ENCODE peak calls at places on chromosomes 16 and 17, in eight cellular contexts. D is IMR-90; B is CD8-positive, alpha-beta T cell; C is H1; Q is fibroblast of villous mesenchyme; N is H9; O is B cell; R is GM12865. W is an unnamed sample.
A peak's percentile ranks its signal among the peaks of the same experiment; 100 is the strongest.

GRCh38 chr17:10036511-10037061 is 131.5 kb upstream of the RCVRN start:
- DNase-seq in Q (no peak), B (no peak), D (no peak), R (no peak), N (no peak), O (no peak), C (no peak), W (no peak)

GRCh38 chr17:27407916-27408846 is 48.1 kb upstream of the KSR1 start:
- DNase-seq in B (no peak), C (no peak), R (no peak), O (no peak), Q (peak; percentile 60), D (peak; percentile 51), N (no peak), W (no peak)

GRCh38 chr17:46979023-46979870 is at the start of gene RPRML:
- DNase-seq in N (peak; percentile 77), B (no peak), C (peak; percentile 77), O (peak; percentile 62), R (no peak), Q (peak; percentile 10), D (no peak), W (peak; percentile 67)

GRCh38 chr17:42803074-42803883 is 4.6 kb downstream of the CNTD1 start:
- DNase-seq in D (peak; percentile 35), R (no peak), B (no peak), C (no peak), Q (peak; percentile 73), N (no peak), O (no peak), W (no peak)

GRCh38 chr17:43831633-43832032 is 1.3 kb downstream of the MPP3 start:
- DNase-seq in N (no peak), O (no peak), D (no peak), Q (no peak), C (no peak), B (no peak), R (no peak), W (no peak)

GRCh38 chr17:82324566-82325285 is 7.3 kb upstream of the CD7 start:
- DNase-seq in C (no peak), R (no peak), D (no peak), B (no peak), Q (no peak), N (no peak), O (no peak), W (no peak)

GRCh38 chr16:72937916-72938315 is 110.0 kb downstream of the ZFHX3 start:
- DNase-seq in C (no peak), O (no peak), Q (no peak), D (no peak), R (no peak), N (no peak), B (no peak), W (no peak)

GRCh38 chr17:9957244-9957643 is 52.2 kb upstream of the RCVRN start:
- DNase-seq in N (no peak), B (no peak), C (no peak), Q (no peak), R (no peak), D (no peak), O (no peak), W (no peak)

GRCh38 chr16:35302859-35303258 is 1843.4 kb downstream of the TP53TG3F start:
- DNase-seq in Q (no peak), C (no peak), O (no peak), D (no peak), R (no peak), N (no peak), B (no peak), W (no peak)

GRCh38 chr16:51374346-51374745 is 223.3 kb upstream of the SALL1 start:
- DNase-seq in B (no peak), N (no peak), C (no peak), O (no peak), R (no peak), Q (peak; percentile 67), D (peak; percentile 81), W (no peak)

GRCh38 chr17:17175340-17175739 is 30.8 kb downstream of the PLD6 start:
- DNase-seq in B (no peak), N (no peak), C (no peak), Q (no peak), D (no peak), O (no peak), R (no peak), W (no peak)

GRCh38 chr17:10871914-10872313 is 34.0 kb upstream of the PIRT start:
- DNase-seq in B (no peak), R (no peak), Q (no peak), C (no peak), O (no peak), N (no peak), D (no peak), W (no peak)

GRCh38 chr16:4005281-4005680 is 111.0 kb downstream of the ADCY9 start:
- DNase-seq in B (no peak), D (no peak), Q (no peak), C (no peak), N (no peak), O (no peak), R (no peak), W (no peak)

GRCh38 chr17:51439395-51440229 is 179.3 kb downstream of the UTP18 start:
- DNase-seq in C (no peak), O (no peak), D (no peak), Q (no peak), B (no peak), N (no peak), R (no peak), W (no peak)

GRCh38 chr17:80122926-80123505 is 21.6 kb downstream of the GAA start:
- DNase-seq in D (no peak), N (peak; percentile 35), Q (no peak), B (no peak), R (no peak), O (no peak), C (no peak), W (no peak)

GRCh38 chr16:74730049-74730683 is 29.5 kb upstream of the MLKL start:
- DNase-seq in N (no peak), Q (no peak), D (no peak), O (no peak), B (no peak), R (no peak), C (no peak), W (no peak)

GRCh38 chr17:16652847-16653366 is 743 bp downstream of the ZNF624 start:
- DNase-seq in B (no peak), O (peak; percentile 8), C (no peak), D (no peak), Q (peak; percentile 7), R (no peak), N (no peak), W (no peak)

GRCh38 chr17:34519286-34519685 is 60.1 kb upstream of the TMEM132E start:
- DNase-seq in B (no peak), D (no peak), O (peak; percentile 11), N (peak; percentile 85), Q (no peak), C (peak; percentile 85), R (peak; percentile 40), W (peak; percentile 45)

GRCh38 chr16:1989826-1990335 is at the start of gene SYNGR3:
- DNase-seq in N (no peak), D (no peak), C (peak; percentile 72), R (no peak), O (peak; percentile 61), Q (no peak), B (no peak), W (peak; percentile 66)

GRCh38 chr17:83195330-83196087 is 116.1 kb downstream of the METRNL start:
- DNase-seq in N (no peak), B (no peak), Q (no peak), C (no peak), O (no peak), R (no peak), D (no peak), W (no peak)

GRCh38 chr16:17858061-17858460 is 387.3 kb upstream of the XYLT1 start:
- DNase-seq in B (no peak), C (no peak), O (no peak), R (no peak), Q (no peak), N (no peak), D (no peak), W (no peak)

GRCh38 chr17:83131268-83132011 is 52.0 kb downstream of the METRNL start:
- DNase-seq in D (no peak), B (no peak), Q (no peak), C (no peak), R (no peak), N (peak; percentile 23), O (no peak), W (no peak)

GRCh38 chr17:73952498-73953205 is 250.8 kb upstream of the RPL38 start:
- DNase-seq in R (peak; percentile 2), O (peak; percentile 38), C (peak; percentile 73), N (peak; percentile 69), D (no peak), B (peak; percentile 16), Q (peak; percentile 3), W (peak; percentile 70)
- TF ChIP-seq CTCF in R (peak; percentile 20), O (peak; percentile 22), C (peak; percentile 57), N (peak; percentile 68), D (no peak), B (peak; percentile 15), Q (peak; percentile 35), W (peak; percentile 22)

DNA sequence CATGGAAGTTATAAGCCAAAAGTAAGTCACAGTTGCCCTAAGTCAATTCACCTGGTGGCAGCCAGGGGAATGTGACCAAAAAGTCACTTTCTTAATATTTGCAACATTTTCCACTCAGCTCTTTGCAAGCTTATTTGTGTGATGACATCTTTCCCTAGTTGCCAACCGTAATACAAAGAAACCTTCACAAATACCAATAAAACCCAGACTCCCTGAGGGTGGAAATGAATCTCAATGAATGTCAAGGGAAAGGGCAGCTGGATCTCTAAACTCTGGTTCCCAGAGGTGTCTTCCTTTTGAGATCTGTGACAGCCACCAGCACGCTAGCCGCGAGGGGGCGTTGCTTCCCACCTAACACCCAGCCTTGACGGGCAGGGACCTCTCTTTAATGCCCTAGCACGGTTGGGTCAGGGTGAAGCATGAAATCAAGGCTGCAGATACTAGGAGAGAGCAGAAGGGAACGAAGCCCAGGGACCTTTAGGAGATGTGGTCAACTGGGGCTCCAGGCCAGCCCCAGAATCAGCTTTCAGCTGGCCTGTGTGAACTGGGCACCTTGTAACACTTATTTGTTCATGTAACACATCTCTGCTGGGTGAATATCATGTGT is 82.2 kb downstream of the CMC2 start:
- DNase-seq in N (peak; percentile 87), Q (peak; percentile 66), D (peak; percentile 43), O (peak; percentile 21), C (peak; percentile 88), R (peak; percentile 22), B (peak; percentile 28), W (peak; percentile 75)
- TF ChIP-seq CTCF in N (peak; percentile 90), Q (peak; percentile 90), D (peak; percentile 58), O (peak; percentile 35), C (peak; percentile 91), R (peak; percentile 6), B (peak; percentile 23), W (peak; percentile 68)

DNA sequence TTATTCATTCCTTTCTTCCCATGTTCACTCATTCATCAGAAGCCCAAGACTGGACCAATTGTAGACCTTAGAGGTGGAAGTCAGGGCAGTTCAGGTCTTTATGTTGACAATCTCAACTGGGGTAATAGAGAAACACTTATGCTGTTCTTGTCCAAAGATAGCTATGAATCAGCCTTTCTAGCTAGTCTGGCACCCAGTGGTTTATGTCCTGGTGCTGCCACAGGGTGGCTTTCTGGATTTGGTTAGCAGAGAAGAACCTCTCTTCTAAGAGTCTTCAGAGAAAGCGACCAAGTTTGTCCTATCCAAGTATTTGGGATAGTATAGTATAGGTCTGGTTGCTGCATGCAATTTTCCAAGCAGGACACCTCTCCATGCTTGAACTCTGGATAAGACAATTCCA is 83.3 kb downstream of the NOG start:
- DNase-seq in B (no peak), O (no peak), N (no peak), R (no peak), C (no peak), Q (no peak), D (no peak), W (no peak)
- TF ChIP-seq CTCF in B (no peak), O (no peak), N (no peak), R (no peak), C (no peak), Q (no peak), D (peak; percentile 25), W (no peak)

GRCh38 chr17:48954300-48954755 is 9.7 kb upstream of the SNF8 start:
- DNase-seq in B (no peak), C (peak; percentile 70), Q (peak; percentile 77), O (no peak), R (peak; percentile 39), N (peak; percentile 84), D (peak; percentile 49), W (peak; percentile 36)
- TF ChIP-seq CTCF in B (no peak), C (peak; percentile 81), Q (peak; percentile 81), O (no peak), R (peak; percentile 12), N (peak; percentile 76), D (peak; percentile 69), W (peak; percentile 17)